ENCODE peak calls at places on chromosomes 16 and 17, in five cellular contexts. One of them, this sample, is unnamed.

GRCh38 chr16:27721548-27722265 is 171.8 kb downstream of the KATNIP start:
- DNase-seq in head of caudate nucleus: no peak
- DNase-seq in stimulated activated CD8-positive, alpha-beta memory T cell treated with anti-CD3 and anti-CD28 coated beads, Interleukin-7, amount 100 ng/mL, for 1 hour: no peak
- DNase-seq in activated T-helper 1 cell treated with Interleukin-2 at 50 U/mL for 16 hours: no peak
- DNase-seq in HT-29: no peak
- DNase-seq in this sample: no peak

GRCh38 chr17:79117905-79118487 is 43.4 kb downstream of the ENGASE start:
- DNase-seq in stimulated activated CD8-positive, alpha-beta memory T cell treated with anti-CD3 and anti-CD28 coated beads, Interleukin-7, amount 100 ng/mL, for 1 hour: no peak
- DNase-seq in HT-29: no peak
- DNase-seq in head of caudate nucleus: no peak
- DNase-seq in activated T-helper 1 cell treated with Interleukin-2 at 50 U/mL for 16 hours: no peak
- DNase-seq in this sample: no peak

GRCh38 chr16:14419817-14420216 is 210.2 kb downstream of the PARN start:
- DNase-seq in head of caudate nucleus: no peak
- DNase-seq in stimulated activated CD8-positive, alpha-beta memory T cell treated with anti-CD3 and anti-CD28 coated beads, Interleukin-7, amount 100 ng/mL, for 1 hour: no peak
- DNase-seq in activated T-helper 1 cell treated with Interleukin-2 at 50 U/mL for 16 hours: no peak
- DNase-seq in HT-29: no peak
- DNase-seq in this sample: no peak

GRCh38 chr16:78258651-78259050 is 159.2 kb downstream of the WWOX start:
- DNase-seq in head of caudate nucleus: no peak
- DNase-seq in activated T-helper 1 cell treated with Interleukin-2 at 50 U/mL for 16 hours: no peak
- DNase-seq in stimulated activated CD8-positive, alpha-beta memory T cell treated with anti-CD3 and anti-CD28 coated beads, Interleukin-7, amount 100 ng/mL, for 1 hour: no peak
- DNase-seq in HT-29: no peak
- DNase-seq in this sample: no peak

GRCh38 chr17:70558821-70559220 is 389.5 kb downstream of the KCNJ2 start:
- DNase-seq in activated T-helper 1 cell treated with Interleukin-2 at 50 U/mL for 16 hours: no peak
- DNase-seq in HT-29: no peak
- DNase-seq in stimulated activated CD8-positive, alpha-beta memory T cell treated with anti-CD3 and anti-CD28 coated beads, Interleukin-7, amount 100 ng/mL, for 1 hour: no peak
- DNase-seq in head of caudate nucleus: no peak
- DNase-seq in this sample: no peak

GRCh38 chr16:52498640-52499039 is 48.3 kb downstream of the TOX3 start:
- DNase-seq in activated T-helper 1 cell treated with Interleukin-2 at 50 U/mL for 16 hours: no peak
- DNase-seq in head of caudate nucleus: no peak
- DNase-seq in HT-29: no peak
- DNase-seq in stimulated activated CD8-positive, alpha-beta memory T cell treated with anti-CD3 and anti-CD28 coated beads, Interleukin-7, amount 100 ng/mL, for 1 hour: no peak
- DNase-seq in this sample: no peak

GRCh38 chr16:2971985-2972784 is 3.0 kb downstream of the PAQR4 start:
- DNase-seq in stimulated activated CD8-positive, alpha-beta memory T cell treated with anti-CD3 and anti-CD28 coated beads, Interleukin-7, amount 100 ng/mL, for 1 hour: no peak
- DNase-seq in HT-29: no peak
- DNase-seq in head of caudate nucleus: no peak
- DNase-seq in activated T-helper 1 cell treated with Interleukin-2 at 50 U/mL for 16 hours: no peak
- DNase-seq in this sample: no peak

GRCh38 chr17:76251478-76252039 is 11.3 kb upstream of the RNF157 start:
- DNase-seq in stimulated activated CD8-positive, alpha-beta memory T cell treated with anti-CD3 and anti-CD28 coated beads, Interleukin-7, amount 100 ng/mL, for 1 hour: no peak
- DNase-seq in head of caudate nucleus: peak
- DNase-seq in activated T-helper 1 cell treated with Interleukin-2 at 50 U/mL for 16 hours: no peak
- DNase-seq in HT-29: no peak
- DNase-seq in this sample: no peak

GRCh38 chr17:59002848-59003247 is 103.8 kb downstream of the TRIM37 start:
- DNase-seq in HT-29: no peak
- DNase-seq in activated T-helper 1 cell treated with Interleukin-2 at 50 U/mL for 16 hours: no peak
- DNase-seq in stimulated activated CD8-positive, alpha-beta memory T cell treated with anti-CD3 and anti-CD28 coated beads, Interleukin-7, amount 100 ng/mL, for 1 hour: no peak
- DNase-seq in head of caudate nucleus: no peak
- DNase-seq in this sample: no peak

GRCh38 chr17:55577011-55577586 is 65.8 kb upstream of the SMIM36 start:
- DNase-seq in head of caudate nucleus: no peak
- DNase-seq in activated T-helper 1 cell treated with Interleukin-2 at 50 U/mL for 16 hours: no peak
- DNase-seq in stimulated activated CD8-positive, alpha-beta memory T cell treated with anti-CD3 and anti-CD28 coated beads, Interleukin-7, amount 100 ng/mL, for 1 hour: no peak
- DNase-seq in HT-29: peak
- DNase-seq in this sample: peak

GRCh38 chr17:2396568-2397246 is 4.2 kb downstream of the MNT start:
- DNase-seq in activated T-helper 1 cell treated with Interleukin-2 at 50 U/mL for 16 hours: peak
- DNase-seq in stimulated activated CD8-positive, alpha-beta memory T cell treated with anti-CD3 and anti-CD28 coated beads, Interleukin-7, amount 100 ng/mL, for 1 hour: no peak
- DNase-seq in HT-29: peak
- DNase-seq in head of caudate nucleus: peak
- DNase-seq in this sample: no peak

GRCh38 chr16:14509055-14509454 is 121.0 kb downstream of the PARN start:
- DNase-seq in HT-29: no peak
- DNase-seq in activated T-helper 1 cell treated with Interleukin-2 at 50 U/mL for 16 hours: no peak
- DNase-seq in head of caudate nucleus: no peak
- DNase-seq in stimulated activated CD8-positive, alpha-beta memory T cell treated with anti-CD3 and anti-CD28 coated beads, Interleukin-7, amount 100 ng/mL, for 1 hour: no peak
- DNase-seq in this sample: no peak

GRCh38 chr17:42180411-42180921 is 476 bp downstream of the KCNH4 start:
- DNase-seq in activated T-helper 1 cell treated with Interleukin-2 at 50 U/mL for 16 hours: no peak
- DNase-seq in HT-29: no peak
- DNase-seq in stimulated activated CD8-positive, alpha-beta memory T cell treated with anti-CD3 and anti-CD28 coated beads, Interleukin-7, amount 100 ng/mL, for 1 hour: no peak
- DNase-seq in head of caudate nucleus: no peak
- DNase-seq in this sample: no peak

GRCh38 chr16:27642753-27643152 is 92.8 kb downstream of the KATNIP start:
- DNase-seq in stimulated activated CD8-positive, alpha-beta memory T cell treated with anti-CD3 and anti-CD28 coated beads, Interleukin-7, amount 100 ng/mL, for 1 hour: no peak
- DNase-seq in head of caudate nucleus: no peak
- DNase-seq in activated T-helper 1 cell treated with Interleukin-2 at 50 U/mL for 16 hours: no peak
- DNase-seq in HT-29: peak
- DNase-seq in this sample: no peak

GRCh38 chr17:82020874-82021727 is 1.6 kb downstream of the CENPX start:
- DNase-seq in activated T-helper 1 cell treated with Interleukin-2 at 50 U/mL for 16 hours: peak
- DNase-seq in stimulated activated CD8-positive, alpha-beta memory T cell treated with anti-CD3 and anti-CD28 coated beads, Interleukin-7, amount 100 ng/mL, for 1 hour: peak
- DNase-seq in head of caudate nucleus: peak
- DNase-seq in HT-29: peak
- DNase-seq in this sample: no peak

GRCh38 chr17:78717431-78717980 is 64.6 kb downstream of the CYTH1 start:
- DNase-seq in head of caudate nucleus: peak
- DNase-seq in activated T-helper 1 cell treated with Interleukin-2 at 50 U/mL for 16 hours: no peak
- DNase-seq in stimulated activated CD8-positive, alpha-beta memory T cell treated with anti-CD3 and anti-CD28 coated beads, Interleukin-7, amount 100 ng/mL, for 1 hour: no peak
- DNase-seq in HT-29: peak
- DNase-seq in this sample: no peak

GRCh38 chr17:17042851-17043667 is 802 bp downstream of the MPRIP start:
- DNase-seq in head of caudate nucleus: no peak
- DNase-seq in activated T-helper 1 cell treated with Interleukin-2 at 50 U/mL for 16 hours: no peak
- DNase-seq in HT-29: no peak
- DNase-seq in stimulated activated CD8-positive, alpha-beta memory T cell treated with anti-CD3 and anti-CD28 coated beads, Interleukin-7, amount 100 ng/mL, for 1 hour: no peak
- DNase-seq in this sample: no peak

GRCh38 chr17:35973333-35974260 is 7.7 kb downstream of the CCL16 start:
- DNase-seq in activated T-helper 1 cell treated with Interleukin-2 at 50 U/mL for 16 hours: no peak
- DNase-seq in stimulated activated CD8-positive, alpha-beta memory T cell treated with anti-CD3 and anti-CD28 coated beads, Interleukin-7, amount 100 ng/mL, for 1 hour: no peak
- DNase-seq in head of caudate nucleus: no peak
- DNase-seq in HT-29: peak
- DNase-seq in this sample: no peak

GRCh38 chr17:63635787-63636186 is 13.6 kb downstream of the MAP3K3 start:
- DNase-seq in stimulated activated CD8-positive, alpha-beta memory T cell treated with anti-CD3 and anti-CD28 coated beads, Interleukin-7, amount 100 ng/mL, for 1 hour: no peak
- DNase-seq in head of caudate nucleus: no peak
- DNase-seq in HT-29: no peak
- DNase-seq in activated T-helper 1 cell treated with Interleukin-2 at 50 U/mL for 16 hours: no peak
- DNase-seq in this sample: no peak

GRCh38 chr16:89924298-89924924 is 1.3 kb downstream of the TUBB3 start:
- DNase-seq in head of caudate nucleus: peak
- DNase-seq in stimulated activated CD8-positive, alpha-beta memory T cell treated with anti-CD3 and anti-CD28 coated beads, Interleukin-7, amount 100 ng/mL, for 1 hour: no peak
- DNase-seq in activated T-helper 1 cell treated with Interleukin-2 at 50 U/mL for 16 hours: no peak
- DNase-seq in HT-29: no peak
- DNase-seq in this sample: no peak

GRCh38 chr17:64718058-64718457 is 56.0 kb upstream of the SMURF2 start:
- DNase-seq in HT-29: no peak
- DNase-seq in stimulated activated CD8-positive, alpha-beta memory T cell treated with anti-CD3 and anti-CD28 coated beads, Interleukin-7, amount 100 ng/mL, for 1 hour: no peak
- DNase-seq in activated T-helper 1 cell treated with Interleukin-2 at 50 U/mL for 16 hours: no peak
- DNase-seq in head of caudate nucleus: no peak
- DNase-seq in this sample: no peak

GRCh38 chr16:49281481-49281842 is at the start of gene CBLN1:
- DNase-seq in stimulated activated CD8-positive, alpha-beta memory T cell treated with anti-CD3 and anti-CD28 coated beads, Interleukin-7, amount 100 ng/mL, for 1 hour: no peak
- DNase-seq in activated T-helper 1 cell treated with Interleukin-2 at 50 U/mL for 16 hours: no peak
- DNase-seq in HT-29: no peak
- DNase-seq in head of caudate nucleus: no peak
- DNase-seq in this sample: no peak

This sample was measured in T-helper 17 cell.